ENCODE peak calls at places on chromosomes 2 and 18, in four cellular contexts. One of them, this sample, is unnamed.

GRCh38 chr2:72032481-72033041 is 115.1 kb downstream of the CYP26B1 start:
- DNase-seq in H1: peak
- DNase-seq in K562: no peak
- DNase-seq in GM12878: no peak
- DNase-seq in this sample: no peak

GRCh38 chr2:153872311-153873061 is 764 bp downstream of the GALNT13 start:
- DNase-seq in H1: peak
- DNase-seq in K562: no peak
- DNase-seq in GM12878: no peak
- DNase-seq in this sample: no peak

GRCh38 chr2:201806442-201806841 is at the start of gene CDK15:
- DNase-seq in H1: no peak
- DNase-seq in K562: no peak
- DNase-seq in GM12878: no peak
- DNase-seq in this sample: no peak

GRCh38 chr2:1755436-1756191 is 11.3 kb upstream of the PXDN start:
- DNase-seq in H1: no peak
- DNase-seq in K562: no peak
- DNase-seq in GM12878: no peak
- DNase-seq in this sample: no peak

GRCh38 chr2:167943877-167944276 is 303.5 kb downstream of the STK39 start:
- DNase-seq in H1: no peak
- DNase-seq in K562: no peak
- DNase-seq in GM12878: no peak
- DNase-seq in this sample: no peak

GRCh38 chr2:29187926-29188325 is 72.7 kb downstream of the CLIP4 start:
- DNase-seq in H1: no peak
- DNase-seq in K562: no peak
- DNase-seq in GM12878: no peak
- DNase-seq in this sample: no peak

GRCh38 chr2:219087848-219088247 is 27.1 kb upstream of the IHH start:
- DNase-seq in H1: no peak
- DNase-seq in K562: no peak
- DNase-seq in GM12878: no peak
- DNase-seq in this sample: no peak

GRCh38 chr2:145546091-145546490 is 1026.2 kb upstream of the ZEB2 start:
- DNase-seq in H1: no peak
- DNase-seq in K562: no peak
- DNase-seq in GM12878: no peak
- DNase-seq in this sample: no peak

GRCh38 chr2:1609040-1609439 is 135.3 kb downstream of the PXDN start:
- DNase-seq in H1: no peak
- DNase-seq in K562: no peak
- DNase-seq in GM12878: no peak
- DNase-seq in this sample: no peak

GRCh38 chr2:20674974-20675679 is 8.2 kb downstream of the GDF7 start:
- DNase-seq in H1: no peak
- DNase-seq in K562: no peak
- DNase-seq in GM12878: no peak
- DNase-seq in this sample: peak

GRCh38 chr2:20676353-20677215 is 9.6 kb downstream of the GDF7 start:
- DNase-seq in H1: no peak
- DNase-seq in K562: no peak
- DNase-seq in GM12878: peak
- DNase-seq in this sample: peak

GRCh38 chr2:20678751-20679150 is 11.8 kb downstream of the GDF7 start:
- DNase-seq in H1: no peak
- DNase-seq in K562: no peak
- DNase-seq in GM12878: no peak
- DNase-seq in this sample: no peak

GRCh38 chr2:20675701-20676352 is 8.9 kb downstream of the GDF7 start:
- DNase-seq in H1: peak
- DNase-seq in K562: no peak
- DNase-seq in GM12878: peak
- DNase-seq in this sample: peak

DNA sequence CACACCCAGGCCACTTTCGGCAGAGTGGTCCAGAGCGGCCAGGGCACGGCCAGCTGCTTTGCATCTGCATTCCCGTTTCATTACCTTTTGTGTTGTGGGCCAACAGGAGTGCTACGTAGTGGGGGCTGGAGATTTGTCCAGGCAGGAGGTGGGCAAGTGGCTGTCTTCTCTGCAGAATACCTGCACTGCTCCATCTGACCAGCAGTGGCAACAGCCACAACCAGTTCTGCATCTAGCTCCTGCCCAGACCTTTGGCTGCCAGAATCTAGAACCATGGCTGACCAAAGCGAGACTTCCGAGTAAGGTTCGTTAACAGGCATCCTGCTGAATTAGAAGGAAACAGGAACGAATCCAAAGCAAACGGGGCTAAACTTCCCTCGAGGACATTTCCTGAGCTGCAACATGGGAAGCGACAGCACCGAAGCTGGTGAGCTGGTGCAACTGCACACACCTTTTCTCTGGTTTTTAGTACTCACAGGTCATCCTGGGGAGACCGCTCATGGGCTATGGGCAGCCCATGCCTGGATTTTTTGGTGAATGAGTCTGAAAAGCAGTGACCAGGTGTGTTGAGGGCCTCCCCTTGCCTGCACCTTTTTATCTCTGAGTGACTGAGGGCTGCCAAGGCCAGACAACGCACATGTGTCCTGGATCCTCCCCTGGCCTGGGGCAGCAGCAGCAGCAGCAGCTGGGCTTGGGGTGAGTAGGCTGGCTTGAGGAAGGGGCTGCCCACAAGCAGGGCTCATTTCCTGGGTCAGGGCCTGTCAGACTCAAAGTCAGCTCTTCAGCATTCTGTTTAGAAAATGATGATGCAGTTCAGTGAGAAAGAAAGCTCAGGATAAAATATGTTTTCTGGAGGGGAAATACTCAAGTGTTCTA is 10.6 kb downstream of the GDF7 start:
- DNase-seq in H1: no peak
- DNase-seq in K562: no peak
- DNase-seq in GM12878: peak
- DNase-seq in this sample: no peak
- TF ChIP-seq YY1 in H1: no peak
- TF ChIP-seq YY1 in K562: no peak
- TF ChIP-seq YY1 in GM12878: peak
- TF ChIP-seq YY1 in this sample: no peak

DNA sequence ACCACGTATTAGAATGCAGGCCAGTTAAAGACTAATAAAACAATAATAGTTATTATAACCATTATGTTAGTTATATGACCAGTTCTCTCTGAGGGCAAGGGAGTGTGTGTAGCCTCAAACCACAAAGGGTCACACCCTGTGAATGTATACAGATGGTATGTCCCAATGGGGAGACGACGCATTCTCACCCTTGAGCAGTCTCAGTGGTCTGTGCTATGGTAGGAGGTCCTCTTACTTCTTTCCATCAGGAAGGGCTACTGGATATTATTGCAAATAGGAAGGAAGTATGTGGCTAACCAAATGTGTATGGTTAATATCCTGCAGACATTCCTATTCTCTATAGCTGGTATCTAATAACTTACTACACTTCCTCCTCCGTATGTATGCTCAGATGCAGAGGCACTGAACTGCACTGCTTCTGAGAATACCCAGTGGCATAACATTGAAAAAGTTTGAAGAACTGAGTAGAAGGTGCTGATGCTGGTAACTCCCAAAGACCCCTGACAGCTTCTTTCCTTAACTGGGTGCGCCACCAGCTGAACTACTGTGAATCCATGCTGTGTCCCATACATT is 306.7 kb upstream of the CCDC68 start:
- DNase-seq in H1: no peak
- DNase-seq in K562: no peak
- DNase-seq in GM12878: peak
- DNase-seq in this sample: no peak
- TF ChIP-seq POLR2A in H1: no peak
- TF ChIP-seq POLR2A in K562: no peak
- TF ChIP-seq POLR2A in GM12878: no peak
- TF ChIP-seq POLR2A in this sample: no peak

GRCh38 chr2:178111743-178112142 is 494 bp upstream of the RBM45 start:
- DNase-seq in H1: no peak
- DNase-seq in K562: no peak
- DNase-seq in GM12878: no peak
- DNase-seq in this sample: no peak
- TF ChIP-seq RFX5 in H1: no peak
- TF ChIP-seq RFX5 in K562: no peak
- TF ChIP-seq RFX5 in GM12878: no peak
- TF ChIP-seq RFX5 in this sample: no peak

DNA sequence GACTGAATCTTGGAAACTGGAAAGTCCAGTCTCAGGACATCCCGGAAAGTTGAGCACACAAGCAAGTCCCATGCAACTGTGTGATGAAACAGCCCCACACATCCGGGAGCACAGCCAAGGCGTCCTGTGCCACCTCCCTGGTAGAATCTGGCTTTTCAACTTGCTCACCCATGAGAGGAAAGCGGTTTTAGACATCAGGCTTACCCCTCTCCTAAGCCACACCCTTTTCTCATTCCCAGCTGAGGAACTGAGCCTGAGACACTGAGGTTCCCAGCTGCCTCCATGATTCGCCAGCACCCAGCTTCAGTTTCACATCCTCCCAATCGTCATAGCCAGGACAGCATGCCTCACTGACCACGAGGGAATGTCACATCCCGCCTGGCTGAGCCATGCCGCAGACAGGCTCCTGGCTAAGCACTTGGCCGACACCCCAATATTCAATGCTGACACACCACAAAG is 60.3 kb downstream of the STEAP3 start:
- DNase-seq in H1: no peak
- DNase-seq in K562: no peak
- DNase-seq in GM12878: no peak
- DNase-seq in this sample: no peak
- TF ChIP-seq YY1 in H1: no peak
- TF ChIP-seq YY1 in K562: no peak
- TF ChIP-seq YY1 in GM12878: no peak
- TF ChIP-seq YY1 in this sample: no peak

GRCh38 chr2:101116841-101117552 is 34.2 kb downstream of the TBC1D8 start:
- DNase-seq in H1: no peak
- DNase-seq in K562: no peak
- DNase-seq in GM12878: no peak
- DNase-seq in this sample: peak

GRCh38 chr2:101121174-101121573 is 30.0 kb downstream of the TBC1D8 start:
- DNase-seq in H1: no peak
- DNase-seq in K562: no peak
- DNase-seq in GM12878: no peak
- DNase-seq in this sample: no peak

GRCh38 chr2:101119431-101119830 is 31.8 kb downstream of the TBC1D8 start:
- DNase-seq in H1: no peak
- DNase-seq in K562: no peak
- DNase-seq in GM12878: no peak
- DNase-seq in this sample: no peak

GRCh38 chr2:101124061-101124460 is 27.1 kb downstream of the TBC1D8 start:
- DNase-seq in H1: no peak
- DNase-seq in K562: no peak
- DNase-seq in GM12878: no peak
- DNase-seq in this sample: peak

DNA sequence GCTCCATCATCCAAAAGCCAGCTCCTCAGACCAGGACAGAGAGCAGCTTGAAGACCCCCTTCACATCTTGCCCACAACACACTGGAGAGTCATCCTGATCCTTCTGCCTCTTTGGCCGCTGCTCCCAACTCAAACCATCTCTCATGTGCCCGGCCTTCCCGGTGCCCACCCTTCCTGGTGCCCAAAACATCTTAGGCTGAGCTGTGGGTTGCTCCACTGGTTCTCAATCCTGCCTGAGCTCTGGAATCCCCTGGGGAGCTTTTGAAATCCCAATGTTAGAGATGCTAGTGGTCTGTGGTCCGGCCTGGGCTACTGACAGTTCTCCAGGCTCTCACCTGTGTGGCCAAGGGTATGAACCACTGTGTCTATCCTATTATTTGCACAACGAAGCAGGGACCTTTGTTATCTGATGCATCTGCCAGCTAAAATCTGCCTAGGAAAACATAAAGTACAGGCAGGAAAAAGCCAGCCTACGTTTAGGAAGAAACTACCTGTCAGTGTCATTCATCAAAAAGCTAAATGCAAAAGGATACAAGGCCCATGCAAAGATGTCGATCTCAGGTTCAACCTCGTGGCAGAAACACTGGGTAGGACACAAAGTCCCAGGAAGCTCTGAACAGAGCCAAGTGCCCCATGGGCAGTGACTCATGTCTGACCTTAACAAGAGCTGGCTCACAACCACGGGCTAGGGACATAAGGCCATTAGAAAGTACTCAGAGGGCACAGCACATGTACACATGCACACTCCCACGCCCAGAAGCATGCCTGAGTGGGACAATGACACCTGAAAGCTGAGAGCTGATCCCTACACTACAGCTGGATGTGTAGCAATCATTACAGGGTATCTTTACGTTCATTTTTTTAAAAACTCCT is 30.8 kb downstream of the TBC1D8 start:
- DNase-seq in H1: no peak
- DNase-seq in K562: no peak
- DNase-seq in GM12878: no peak
- DNase-seq in this sample: peak
- TF ChIP-seq POLR2A in H1: no peak
- TF ChIP-seq POLR2A in K562: no peak
- TF ChIP-seq POLR2A in GM12878: no peak
- TF ChIP-seq POLR2A in this sample: peak

DNA sequence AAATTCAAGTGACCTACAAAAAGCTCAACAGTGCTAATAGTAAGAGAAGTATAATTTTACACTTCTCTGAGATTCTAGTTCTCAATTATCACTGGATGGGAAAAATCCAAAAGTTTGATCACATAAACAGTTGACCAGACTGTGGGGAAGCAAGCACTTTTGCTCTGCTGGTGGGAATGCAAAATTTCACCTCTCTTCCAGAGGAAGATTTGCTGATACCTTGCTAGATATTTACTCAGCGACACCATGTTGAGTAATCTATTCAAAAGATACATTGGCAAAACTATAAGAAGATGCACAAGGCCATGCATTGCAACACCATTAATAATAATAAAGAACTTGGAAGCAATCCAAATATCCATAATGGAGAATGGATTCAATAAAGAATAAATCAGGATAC is 204.4 kb downstream of the MREG start:
- DNase-seq in H1: no peak
- DNase-seq in K562: no peak
- DNase-seq in GM12878: no peak
- DNase-seq in this sample: no peak
- TF ChIP-seq RFX5 in H1: no peak
- TF ChIP-seq RFX5 in K562: no peak
- TF ChIP-seq RFX5 in GM12878: no peak
- TF ChIP-seq RFX5 in this sample: no peak

DNA sequence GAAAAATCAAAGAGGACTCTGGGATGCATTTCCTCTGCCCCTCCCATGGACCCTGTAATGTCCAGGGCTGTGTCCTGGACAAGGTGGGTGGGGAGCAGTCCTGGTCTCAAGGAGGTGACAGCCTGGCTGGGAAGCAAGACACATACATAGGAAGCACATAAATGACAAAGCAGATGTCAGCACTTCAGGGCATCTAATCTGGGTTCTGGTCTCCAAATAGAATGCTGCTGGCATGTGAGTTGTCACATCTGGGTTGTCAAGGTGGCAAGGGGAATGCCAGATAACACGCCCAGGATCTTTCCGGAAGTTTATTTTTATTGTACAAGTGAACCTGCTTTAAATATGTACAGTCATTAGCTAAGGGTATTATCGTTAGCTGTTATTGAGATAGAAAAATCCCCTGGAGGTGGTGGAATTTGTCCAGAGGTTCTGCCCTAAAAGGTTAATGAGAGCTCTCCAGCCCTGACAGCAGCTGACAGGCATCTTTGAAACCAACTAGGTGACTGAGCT is 5.6 kb downstream of the IL1F10 start:
- DNase-seq in H1: no peak
- DNase-seq in K562: no peak
- DNase-seq in GM12878: no peak
- DNase-seq in this sample: no peak
- TF ChIP-seq YY1 in H1: no peak
- TF ChIP-seq YY1 in K562: no peak
- TF ChIP-seq YY1 in GM12878: no peak
- TF ChIP-seq YY1 in this sample: no peak

This sample was measured in HepG2.